ENCODE peak calls at places on chromosome 22, in ten cellular contexts. S, I, T, X, Z, M, P, O, Y and W are unnamed samples.

GRCh38 chr22:41982886-41983285 is 13.6 kb downstream of the SEPTIN3 start:
- DNase-seq in S (no peak), I (no peak), T (no peak), X (no peak), Z (no peak), M (no peak), P (no peak), O (no peak), Y (no peak), W (no peak)

GRCh38 chr22:40540265-40540664 is 96.3 kb downstream of the MRTFA start:
- DNase-seq in S (no peak), I (no peak), T (no peak), X (no peak), Z (no peak), M (peak), P (no peak), O (no peak), Y (no peak), W (no peak)

GRCh38 chr22:21778705-21779363 is 43.2 kb upstream of the YPEL1 start:
- DNase-seq in S (no peak), I (no peak), T (no peak), X (no peak), Z (no peak), M (no peak), P (no peak), O (no peak), Y (no peak), W (no peak)

GRCh38 chr22:17368727-17369552 is at the start of gene CECR2:
- DNase-seq in S (peak), I (peak), T (peak), X (no peak), Z (peak), M (peak), P (no peak), O (peak), Y (peak), W (no peak)

GRCh38 chr22:22770280-22770871 is 117.2 kb upstream of the IGLL5 start:
- DNase-seq in S (no peak), I (peak), T (peak), X (peak), Z (peak), M (peak), P (peak), O (peak), Y (no peak), W (peak)

GRCh38 chr22:46089426-46090041 is 60.8 kb upstream of the PPARA start:
- DNase-seq in S (no peak), I (no peak), T (no peak), X (no peak), Z (no peak), M (no peak), P (no peak), O (no peak), Y (no peak), W (no peak)

GRCh38 chr22:40797427-40797826 is 21.7 kb downstream of the SLC25A17 start:
- DNase-seq in S (no peak), I (no peak), T (no peak), X (no peak), Z (no peak), M (no peak), P (no peak), O (no peak), Y (no peak), W (no peak)

GRCh38 chr22:27223317-27224177 is 566.2 kb downstream of the MIAT start:
- DNase-seq in S (no peak), I (no peak), T (no peak), X (no peak), Z (no peak), M (no peak), P (no peak), O (no peak), Y (no peak), W (no peak)

GRCh38 chr22:49544286-49544685 is 283.4 kb downstream of the BRD1 start:
- DNase-seq in S (no peak), I (no peak), T (no peak), X (no peak), Z (no peak), M (no peak), P (no peak), O (no peak), Y (no peak), W (no peak)

GRCh38 chr22:25223269-25223850 is 3.9 kb downstream of the CRYBB2 start:
- DNase-seq in S (no peak), I (no peak), T (no peak), X (no peak), Z (no peak), M (no peak), P (no peak), O (no peak), Y (no peak), W (no peak)

DNA sequence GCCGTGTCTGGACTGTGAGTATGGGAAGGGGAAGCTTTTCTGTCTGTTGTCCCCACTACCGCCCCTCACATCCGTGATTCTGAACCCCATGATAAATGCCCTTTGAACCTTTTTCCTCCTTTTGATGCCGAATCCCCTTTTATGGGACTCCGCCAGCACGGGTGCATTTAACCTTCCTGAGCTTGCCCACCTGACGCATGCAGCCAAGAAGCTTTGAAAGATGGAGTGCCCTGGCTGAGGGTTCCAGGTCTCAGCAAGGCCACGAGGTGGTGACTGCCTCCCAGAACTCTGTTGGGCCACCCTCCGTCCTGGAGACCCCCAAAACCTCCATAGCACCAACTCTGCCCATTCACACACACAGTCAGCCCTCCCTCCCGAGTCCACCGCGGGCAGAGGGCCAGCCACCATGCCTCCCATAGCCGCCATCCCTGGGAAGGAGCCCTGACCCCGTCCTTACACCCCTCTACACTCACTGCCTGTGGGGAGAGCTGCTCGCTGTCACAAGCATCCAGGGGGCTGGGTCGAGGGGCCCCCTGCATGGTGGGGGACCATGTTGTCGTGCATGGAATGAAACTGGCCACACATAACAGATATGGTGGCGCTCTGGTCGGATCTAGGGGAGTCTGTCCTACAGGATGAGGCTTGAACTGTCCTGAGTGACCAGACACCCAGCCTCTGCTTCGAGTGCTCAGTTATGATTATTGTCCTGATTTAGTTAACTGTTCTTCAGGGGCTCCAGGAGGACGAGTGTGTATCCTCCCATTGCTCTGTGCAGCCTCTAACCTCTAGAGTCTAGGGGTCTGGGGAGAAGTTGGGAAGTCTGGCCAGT is 822 bp upstream of the COMT start:
- DNase-seq in S (no peak), I (no peak), T (no peak), X (no peak), Z (no peak), M (no peak), P (no peak), O (no peak), Y (no peak), W (no peak)
- TF ChIP-seq CTCF in S (no peak), I (no peak), T (no peak), X (no peak), Z (no peak), M (no peak), P (no peak), O (no peak), Y (no peak), W (no peak)

DNA sequence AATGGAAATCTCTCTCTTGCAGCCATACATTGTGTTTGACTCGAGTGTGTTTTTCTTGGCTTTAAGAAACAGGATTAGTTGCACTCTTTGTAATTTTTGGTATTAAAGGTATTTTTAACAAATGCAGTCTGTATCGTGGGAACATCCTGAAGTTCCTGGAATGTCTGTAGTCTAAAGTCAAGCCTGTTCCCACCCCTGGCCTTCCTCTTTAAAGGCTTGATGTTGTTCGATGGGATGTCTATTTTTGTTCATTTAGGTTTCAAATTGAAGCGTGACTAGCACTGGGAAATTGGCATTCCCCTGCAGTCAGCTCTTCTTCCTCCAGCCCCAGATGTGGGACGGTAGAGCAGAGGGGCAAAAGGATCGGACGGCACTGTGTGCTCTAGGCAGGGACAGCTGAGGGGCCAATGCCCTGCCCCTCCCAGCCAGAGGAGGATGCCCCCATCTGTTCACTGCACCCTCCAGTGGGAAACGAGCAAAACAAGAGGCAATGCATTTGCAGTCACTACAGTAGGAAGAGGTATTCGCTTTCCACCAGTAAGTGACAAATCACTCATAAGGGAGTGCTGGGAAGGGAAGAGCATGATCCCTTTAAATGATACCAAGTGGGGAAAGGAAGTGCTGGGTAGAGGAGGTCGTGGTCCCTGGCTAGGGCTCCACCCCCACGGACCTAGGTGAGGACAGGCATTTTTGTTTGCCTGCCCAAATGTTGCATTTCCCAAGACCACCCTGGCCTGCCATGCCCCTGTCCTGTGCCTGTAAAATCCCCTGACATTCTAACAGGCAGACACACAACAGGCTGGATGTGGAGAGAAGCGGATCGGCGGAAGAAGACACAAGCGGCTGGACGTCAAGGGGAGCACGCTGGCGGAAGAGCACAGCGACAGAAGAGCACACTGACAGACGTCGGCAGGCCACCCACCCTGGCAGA is 47.4 kb upstream of the SEPTIN5 start:
- DNase-seq in S (no peak), I (no peak), T (no peak), X (no peak), Z (no peak), M (no peak), P (no peak), O (no peak), Y (no peak), W (peak)
- TF ChIP-seq CTCF in S (no peak), I (no peak), T (no peak), X (no peak), Z (no peak), M (no peak), P (no peak), O (no peak), Y (no peak), W (no peak)

GRCh38 chr22:36065775-36066544 is 37.3 kb upstream of the RBFOX2 start:
- DNase-seq in S (peak), I (peak), T (peak), X (peak), Z (peak), M (peak), P (peak), O (peak), Y (peak), W (peak)
- TF ChIP-seq CTCF in S (peak), I (peak), T (peak), X (peak), Z (peak), M (peak), P (peak), O (peak), Y (peak), W (peak)

DNA sequence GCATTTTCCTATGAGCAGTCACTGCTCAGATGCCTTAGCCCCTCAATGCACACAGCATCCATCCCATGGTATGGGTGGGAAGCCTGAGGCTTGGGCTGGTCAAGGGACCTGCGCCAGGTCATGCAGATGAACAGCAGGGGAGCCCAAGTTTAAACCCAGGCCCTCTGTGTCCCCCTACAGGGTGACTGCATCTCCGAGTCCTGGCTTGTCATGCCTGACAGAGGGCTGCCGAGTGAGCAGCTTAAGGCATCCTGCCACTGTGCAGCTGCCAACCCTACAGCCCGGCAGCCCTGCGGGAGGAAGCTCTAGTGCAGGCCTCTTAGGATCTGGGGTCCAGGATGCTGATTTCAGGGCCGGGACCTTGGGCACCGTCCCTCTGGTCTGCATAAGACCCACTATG is 10.0 kb downstream of the IL2RB start:
- DNase-seq in S (no peak), I (no peak), T (no peak), X (peak), Z (no peak), M (no peak), P (no peak), O (no peak), Y (no peak), W (no peak)
- TF ChIP-seq CTCF in S (no peak), I (no peak), T (no peak), X (no peak), Z (no peak), M (peak), P (no peak), O (no peak), Y (no peak), W (no peak)

GRCh38 chr22:48300877-48301276 is 1526.8 kb downstream of the BRD1 start:
- DNase-seq in S (no peak), I (no peak), T (no peak), X (no peak), Z (no peak), M (no peak), P (no peak), O (no peak), Y (no peak), W (no peak)
- TF ChIP-seq CTCF in S (no peak), I (no peak), T (no peak), X (no peak), Z (no peak), M (no peak), P (no peak), O (no peak), Y (no peak), W (no peak)

DNA sequence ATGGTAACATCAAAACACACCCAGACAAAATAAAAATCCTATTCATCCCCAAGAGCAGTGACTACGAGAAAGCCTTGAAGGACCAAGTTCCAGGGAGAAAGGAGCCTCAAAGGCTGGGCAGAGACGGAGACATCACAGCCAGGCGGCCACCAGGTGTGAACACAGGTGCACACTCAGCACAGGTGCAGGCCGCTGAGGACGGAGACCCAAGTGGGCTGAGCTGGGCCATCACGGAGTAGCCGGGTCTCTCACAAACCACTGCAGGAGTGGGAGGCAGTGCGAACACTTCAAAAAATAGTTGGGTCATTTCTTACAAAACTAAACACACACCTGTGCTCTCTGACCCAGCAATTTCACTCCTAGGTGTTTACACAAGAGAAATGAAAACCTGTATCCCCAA is 72.6 kb downstream of the PHF21B start:
- DNase-seq in S (no peak), I (no peak), T (no peak), X (no peak), Z (no peak), M (no peak), P (no peak), O (no peak), Y (no peak), W (no peak)
- TF ChIP-seq CTCF in S (no peak), I (no peak), T (no peak), X (no peak), Z (no peak), M (no peak), P (no peak), O (no peak), Y (no peak), W (no peak)